ENCODE peak calls at places on chromosomes 16 and 17, in five cellular contexts. B, C, I, F and Q are unnamed samples. For H3K9me3, the result is how much of the 10 kb centered on the place peaks cover.

GRCh38 chr17:58268326-58268725 is 12.4 kb downstream of the MPO start:
- DNase-seq in I (no peak), F (no peak), B (no peak), C (no peak), Q (no peak)

GRCh38 chr16:5216681-5217080 is 119.1 kb upstream of the EEF2KMT start:
- DNase-seq in C (no peak), F (no peak), I (no peak), B (no peak), Q (no peak)

GRCh38 chr17:48577946-48578615 is at the start of gene HOXB4:
- DNase-seq in F (peak), B (no peak), C (peak), I (peak), Q (peak)

GRCh38 chr17:63997341-63998048 is 656 bp upstream of the PRR29 start:
- DNase-seq in F (no peak), I (no peak), B (peak), C (no peak), Q (no peak)

GRCh38 chr16:87602821-87603683 is 744 bp downstream of the JPH3 start:
- DNase-seq in B (peak), F (no peak), I (peak), C (no peak), Q (peak)

GRCh38 chr17:38333635-38334295 is 10.0 kb downstream of the GPR179 start:
- DNase-seq in F (no peak), B (peak), I (peak), C (no peak), Q (peak)

GRCh38 chr16:53881371-53881770 is 177.4 kb downstream of the FTO start:
- DNase-seq in F (no peak), B (no peak), C (no peak), I (no peak), Q (no peak)

GRCh38 chr17:77723909-77724875 is 234.3 kb upstream of the TNRC6C start:
- DNase-seq in C (no peak), F (peak), B (no peak), I (no peak), Q (no peak)

GRCh38 chr16:3689731-3690130 is 27.6 kb downstream of the TRAP1 start:
- DNase-seq in F (no peak), I (no peak), C (no peak), B (no peak), Q (no peak)

GRCh38 chr17:43772877-43773648 is 5.7 kb downstream of the DUSP3 start:
- DNase-seq in C (no peak), I (no peak), B (no peak), F (no peak), Q (no peak)

GRCh38 chr17:40284085-40284713 is 3.5 kb upstream of the CDC6 start:
- DNase-seq in B (no peak), F (no peak), I (no peak), C (no peak), Q (no peak)

GRCh38 chr17:78739331-78739853 is 42.7 kb downstream of the CYTH1 start:
- DNase-seq in C (no peak), B (no peak), I (no peak), F (no peak), Q (no peak)

GRCh38 chr17:41523225-41523593 is 4.5 kb upstream of the KRT15 start:
- DNase-seq in B (no peak), I (no peak), F (no peak), C (no peak), Q (no peak)

GRCh38 chr17:29162082-29162908 is 17.9 kb downstream of the MYO18A start:
- DNase-seq in C (no peak), I (no peak), F (no peak), B (no peak), Q (no peak)

GRCh38 chr17:16926061-16926511 is 45.8 kb downstream of the TNFRSF13B start:
- DNase-seq in I (peak), F (no peak), C (peak), B (no peak), Q (no peak)

GRCh38 chr16:10558746-10559641 is 21.4 kb downstream of the EMP2 start:
- DNase-seq in C (peak), B (no peak), F (peak), I (peak), Q (no peak)

GRCh38 chr17:56292010-56292409 is 138.7 kb downstream of the ANKFN1 start:
- DNase-seq in F (no peak), C (no peak), I (no peak), B (no peak), Q (no peak)

GRCh38 chr17:62822080-62822904 is 14.2 kb upstream of the MARCHF10 start:
- DNase-seq in I (no peak), B (no peak), F (no peak), C (no peak), Q (no peak)

GRCh38 chr16:53864819-53865491 is 161.0 kb downstream of the FTO start:
- DNase-seq in I (no peak), B (no peak), C (no peak), F (no peak), Q (no peak)

GRCh38 chr16:30551781-30552180 is 6.4 kb downstream of the ZNF764 start:
- DNase-seq in F (no peak), B (no peak), C (no peak), I (peak), Q (no peak)

GRCh38 chr16:22634913-22635312 is 124.2 kb downstream of the NPIPB5 start:
- DNase-seq in F (no peak), I (no peak), C (no peak), B (no peak), Q (no peak)

GRCh38 chr17:57555636-57556175 is 189.4 kb downstream of the CCDC182 start:
- DNase-seq in F (no peak), C (no peak), I (no peak), B (no peak), Q (no peak)

GRCh38 chr16:70738083-70738977 is 52.5 kb upstream of the MTSS2 start:
- DNase-seq in B (peak), C (peak), I (peak), F (peak), Q (peak)

GRCh38 chr16:47258874-47259461 is 115.2 kb upstream of the NETO2 start:
- DNase-seq in F (no peak), B (peak), C (no peak), I (no peak), Q (no peak)

GRCh38 chr17:69480197-69480596 is 65.7 kb downstream of the MAP2K6 start:
- DNase-seq in B (no peak), C (no peak), I (no peak), F (peak), Q (no peak)
- H3K27ac ChIP-seq in B (no peak), C (peak), I (no peak), F (peak), Q (no peak)

GRCh38 chr17:13176436-13176835 is 158.6 kb upstream of the ELAC2 start:
- DNase-seq in C (no peak), F (peak), B (no peak), I (no peak), Q (no peak)

DNA sequence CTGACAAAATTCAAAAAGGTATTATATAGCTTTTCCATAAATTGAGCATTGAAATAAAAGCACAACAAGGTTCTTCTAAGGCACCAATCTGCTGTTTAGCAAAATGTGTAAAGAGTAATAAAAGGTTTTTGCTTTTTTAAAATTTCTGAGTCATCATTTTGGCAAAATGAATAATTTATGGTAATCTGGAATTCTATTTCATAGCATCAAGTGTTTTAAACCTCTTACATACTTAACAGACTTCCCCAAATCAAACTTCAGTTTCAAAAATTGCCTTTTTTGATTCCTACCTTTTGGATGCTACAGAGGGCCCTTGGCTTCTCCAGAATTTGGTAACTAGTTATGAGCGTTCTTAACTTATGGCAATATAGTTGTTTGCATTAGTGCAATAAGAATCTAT is 154.0 kb upstream of the ELAC2 start:
- DNase-seq in I (no peak), F (no peak), C (no peak), B (no peak), Q (no peak)
- H3K9me3 ChIP-seq in I (under half), F (under half), C (half or more), B (under half), Q (under half)

DNA sequence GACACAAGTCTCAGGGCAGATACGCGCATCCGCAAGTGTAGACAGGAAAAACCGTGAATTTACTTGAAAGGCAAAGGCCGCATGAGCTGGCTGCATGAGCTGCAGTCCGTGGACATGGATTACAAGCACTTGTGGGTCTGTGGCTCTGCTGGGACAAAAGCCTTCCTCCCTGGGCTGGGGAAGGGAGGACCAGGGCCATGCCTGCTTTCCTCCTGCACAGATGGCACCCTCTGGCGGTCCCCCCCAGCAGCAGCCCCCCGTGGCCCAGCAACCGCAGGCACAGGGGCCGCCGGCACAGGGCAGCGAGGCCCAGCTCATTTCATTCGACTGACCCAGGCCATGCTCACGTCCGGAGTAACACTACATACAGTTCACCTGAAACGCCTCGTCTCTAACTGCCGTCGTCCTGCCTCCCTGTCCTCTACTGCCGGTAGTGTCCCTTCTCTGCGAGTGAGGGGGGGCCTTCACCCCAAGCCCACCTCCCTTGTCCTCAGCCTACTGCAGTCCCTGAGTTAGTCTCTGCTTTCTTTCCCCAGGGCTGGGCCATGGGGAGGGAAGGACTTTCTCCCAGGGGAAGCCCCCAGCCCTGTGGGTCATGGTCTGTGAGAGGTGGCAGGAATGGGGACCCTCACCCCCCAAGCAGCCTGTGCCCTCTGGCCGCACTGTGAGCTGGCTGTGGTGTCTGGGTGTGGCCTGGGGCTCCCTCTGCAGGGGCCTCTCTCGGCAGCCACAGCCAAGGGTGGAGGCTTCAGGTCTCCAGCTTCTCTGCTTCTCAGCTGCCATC is 1.7 kb upstream of the MRPL12 start:
- DNase-seq in I (no peak), C (no peak), B (no peak), F (no peak), Q (no peak)
- TF ChIP-seq CTCF in I (no peak), C (no peak), B (peak), F (no peak), Q (peak)

DNA sequence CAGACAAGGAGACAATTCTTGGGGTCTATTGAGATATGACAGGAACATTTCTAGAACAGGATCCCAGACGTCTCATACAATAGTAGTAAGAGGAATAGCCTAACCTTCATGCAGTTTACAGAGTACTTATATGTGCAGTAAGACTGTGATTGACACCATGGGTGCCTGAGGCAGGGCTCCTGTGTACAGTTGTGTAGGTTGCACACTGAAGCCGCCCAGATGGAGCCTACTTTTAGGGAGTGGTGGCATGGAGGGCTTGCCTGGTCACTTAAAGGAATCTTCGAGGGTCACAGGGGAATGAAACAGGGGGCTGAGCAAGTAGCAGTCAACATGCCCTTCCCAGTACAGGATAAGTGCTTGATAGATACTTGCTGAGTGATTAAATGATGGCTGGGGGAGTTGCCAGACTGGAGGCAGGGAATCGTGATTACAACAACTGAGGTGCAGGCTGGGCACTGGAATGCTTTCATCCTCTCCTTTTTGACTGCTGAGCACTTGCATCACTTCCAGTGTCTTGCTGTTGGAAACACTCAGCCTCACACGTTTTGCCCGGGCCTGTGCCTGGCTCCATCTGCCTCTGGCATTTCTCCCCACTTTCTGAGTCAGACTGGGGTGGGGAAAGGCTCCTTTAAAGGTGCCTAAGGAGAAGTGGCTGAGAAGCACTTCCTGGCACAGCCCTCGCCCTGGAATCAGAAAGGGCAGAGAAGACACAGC is 71.0 kb downstream of the COPRS start:
- DNase-seq in F (peak), I (no peak), C (no peak), B (no peak), Q (no peak)
- H3K27ac ChIP-seq in F (peak), I (no peak), C (no peak), B (peak), Q (no peak)

DNA sequence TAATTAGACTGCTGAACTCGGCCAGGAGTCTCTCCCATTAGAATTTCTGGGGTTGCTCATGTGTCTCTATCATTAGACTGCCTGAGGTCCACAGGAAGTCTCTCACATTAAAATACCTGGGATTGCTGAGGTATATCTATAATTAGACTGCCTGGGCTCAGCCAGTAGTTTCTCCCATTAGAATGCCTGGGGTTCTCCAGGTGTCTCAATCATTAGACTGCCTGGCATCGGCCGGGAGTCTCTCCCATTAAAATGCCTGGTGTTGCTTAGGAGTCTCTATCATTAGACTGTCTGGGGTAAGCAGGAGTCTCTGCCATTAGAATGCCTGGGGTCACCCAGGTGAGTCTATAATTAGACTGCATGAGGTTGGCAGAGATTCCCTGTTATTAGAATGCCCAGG is 2233.4 kb downstream of the TP53TG3F start:
- DNase-seq in F (no peak), I (no peak), C (no peak), B (no peak), Q (no peak)
- H3K9me3 ChIP-seq in F (under half), I (under half), C (half or more), B (under half), Q (under half)

GRCh38 chr16:12471383-12471782 is 332.3 kb downstream of the CPPED1 start:
- DNase-seq in B (no peak), I (no peak), F (no peak), C (no peak), Q (no peak)
- TF ChIP-seq CTCF in B (no peak), I (no peak), F (no peak), C (no peak), Q (no peak)

GRCh38 chr16:21159281-21159951 is 942 bp downstream of the LDAF1 start:
- DNase-seq in F (peak), C (peak), B (peak), I (peak), Q (peak)
- H3K27ac ChIP-seq in F (peak), C (peak), B (no peak), I (peak), Q (no peak)

DNA sequence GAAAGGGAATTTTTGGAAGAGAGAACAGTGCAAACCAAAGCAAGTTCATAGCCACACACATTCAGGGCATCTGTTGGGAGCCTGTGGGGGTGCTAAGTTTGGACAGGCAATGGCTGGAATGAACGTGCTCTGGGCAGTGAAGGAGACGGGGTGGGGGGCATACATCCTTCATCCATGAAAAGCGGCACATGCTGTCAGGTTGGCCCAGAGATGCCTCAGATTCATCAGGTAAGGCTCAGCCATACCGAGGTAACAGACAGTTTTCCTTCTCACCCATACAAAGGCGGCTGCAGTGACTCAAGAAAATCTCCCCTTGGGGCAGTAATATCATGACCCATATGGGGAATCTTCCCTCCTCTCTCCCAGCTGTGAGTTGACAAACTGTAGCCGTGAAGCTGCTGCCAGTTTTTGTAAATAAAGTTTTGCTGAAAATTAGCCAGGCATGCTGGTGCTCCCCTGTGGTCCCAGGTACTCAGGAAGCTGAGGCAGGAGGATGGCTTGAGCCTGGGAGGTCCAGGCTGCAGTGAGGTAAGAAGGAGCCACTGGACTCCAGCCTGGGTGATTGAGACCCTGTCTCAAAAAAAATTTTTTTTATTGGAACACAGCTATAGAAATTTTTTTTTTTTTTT is 9.2 kb upstream of the UBALD2 start:
- DNase-seq in I (no peak), B (no peak), C (no peak), F (no peak), Q (no peak)
- H3K9me3 ChIP-seq in I (under half), B (under half), C (under half), F (under half), Q (under half)